ENCODE peak calls at places on chromosome 4, in five cellular contexts. One of them, this sample, is unnamed.
A peak's percentile ranks its signal among the peaks of the same experiment; 100 is the strongest.

GRCh38 chr4:11426003-11426402 is 2.7 kb downstream of the HS3ST1 start:
- DNase-seq in kidney epithelial cell: no peak
- DNase-seq in CD8-positive, alpha-beta memory T cell: no peak
- DNase-seq in SJSA1: no peak
- DNase-seq in GM06990: no peak
- DNase-seq in this sample: no peak

GRCh38 chr4:149993030-149993429 is 85.2 kb upstream of the DCLK2 start:
- DNase-seq in kidney epithelial cell: peak; percentile 16
- DNase-seq in GM06990: no peak
- DNase-seq in CD8-positive, alpha-beta memory T cell: no peak
- DNase-seq in SJSA1: no peak
- DNase-seq in this sample: no peak

GRCh38 chr4:139606600-139607301 is 50.7 kb upstream of the SETD7 start:
- DNase-seq in kidney epithelial cell: no peak
- DNase-seq in GM06990: no peak
- DNase-seq in SJSA1: peak; percentile 65
- DNase-seq in CD8-positive, alpha-beta memory T cell: no peak
- DNase-seq in this sample: no peak

GRCh38 chr4:89558147-89558546 is 250.5 kb upstream of the GPRIN3 start:
- DNase-seq in GM06990: no peak
- DNase-seq in SJSA1: no peak
- DNase-seq in kidney epithelial cell: no peak
- DNase-seq in CD8-positive, alpha-beta memory T cell: no peak
- DNase-seq in this sample: no peak

GRCh38 chr4:17058506-17058905 is 160.1 kb upstream of the LDB2 start:
- DNase-seq in SJSA1: no peak
- DNase-seq in GM06990: no peak
- DNase-seq in kidney epithelial cell: no peak
- DNase-seq in CD8-positive, alpha-beta memory T cell: no peak
- DNase-seq in this sample: no peak

GRCh38 chr4:39621582-39621981 is 17.1 kb downstream of the SMIM14 start:
- DNase-seq in kidney epithelial cell: peak; percentile 56
- DNase-seq in GM06990: no peak
- DNase-seq in SJSA1: peak; percentile 72
- DNase-seq in CD8-positive, alpha-beta memory T cell: no peak
- DNase-seq in this sample: peak; percentile 31

GRCh38 chr4:106717094-106717493 is 319.0 kb downstream of the DKK2 start:
- DNase-seq in SJSA1: no peak
- DNase-seq in CD8-positive, alpha-beta memory T cell: no peak
- DNase-seq in kidney epithelial cell: no peak
- DNase-seq in GM06990: no peak
- DNase-seq in this sample: no peak

GRCh38 chr4:128521156-128521555 is 233.5 kb upstream of the PGRMC2 start:
- DNase-seq in CD8-positive, alpha-beta memory T cell: no peak
- DNase-seq in kidney epithelial cell: no peak
- DNase-seq in GM06990: no peak
- DNase-seq in SJSA1: no peak
- DNase-seq in this sample: no peak

GRCh38 chr4:80065601-80066000 is 7.4 kb downstream of the ANTXR2 start:
- DNase-seq in CD8-positive, alpha-beta memory T cell: no peak
- DNase-seq in GM06990: no peak
- DNase-seq in SJSA1: no peak
- DNase-seq in kidney epithelial cell: no peak
- DNase-seq in this sample: no peak

GRCh38 chr4:52660643-52661042 is 1.5 kb upstream of the USP46 start:
- DNase-seq in GM06990: no peak
- DNase-seq in kidney epithelial cell: no peak
- DNase-seq in CD8-positive, alpha-beta memory T cell: no peak
- DNase-seq in SJSA1: no peak
- DNase-seq in this sample: no peak

GRCh38 chr4:182277402-182277801 is 34.2 kb downstream of the TENM3 start:
- DNase-seq in GM06990: no peak
- DNase-seq in kidney epithelial cell: no peak
- DNase-seq in CD8-positive, alpha-beta memory T cell: no peak
- DNase-seq in SJSA1: peak; percentile 40
- DNase-seq in this sample: no peak

GRCh38 chr4:17667653-17668201 is 53.3 kb downstream of the MED28 start:
- DNase-seq in SJSA1: no peak
- DNase-seq in kidney epithelial cell: no peak
- DNase-seq in CD8-positive, alpha-beta memory T cell: no peak
- DNase-seq in GM06990: no peak
- DNase-seq in this sample: no peak

GRCh38 chr4:122541996-122542395 is 78.9 kb downstream of the IL21 start:
- DNase-seq in GM06990: no peak
- DNase-seq in kidney epithelial cell: no peak
- DNase-seq in CD8-positive, alpha-beta memory T cell: no peak
- DNase-seq in SJSA1: no peak
- DNase-seq in this sample: no peak

GRCh38 chr4:122540827-122541226 is 80.0 kb downstream of the IL21 start:
- DNase-seq in GM06990: no peak
- DNase-seq in SJSA1: no peak
- DNase-seq in kidney epithelial cell: no peak
- DNase-seq in CD8-positive, alpha-beta memory T cell: no peak
- DNase-seq in this sample: no peak

GRCh38 chr4:122542411-122543236 is 78.2 kb downstream of the IL21 start:
- DNase-seq in CD8-positive, alpha-beta memory T cell: no peak
- DNase-seq in kidney epithelial cell: no peak
- DNase-seq in SJSA1: no peak
- DNase-seq in GM06990: peak; percentile 67
- DNase-seq in this sample: no peak

GRCh38 chr4:122537388-122538135 is 81.0 kb upstream of the IL2 start:
- DNase-seq in SJSA1: no peak
- DNase-seq in GM06990: no peak
- DNase-seq in kidney epithelial cell: no peak
- DNase-seq in CD8-positive, alpha-beta memory T cell: no peak
- DNase-seq in this sample: no peak

GRCh38 chr4:122539861-122540465 is 80.9 kb downstream of the IL21 start:
- DNase-seq in kidney epithelial cell: peak; percentile 37
- DNase-seq in SJSA1: no peak
- DNase-seq in GM06990: peak; percentile 51
- DNase-seq in CD8-positive, alpha-beta memory T cell: no peak
- DNase-seq in this sample: no peak
- H3K36me3 ChIP-seq in kidney epithelial cell: no peaks in the 10 kb centered on the region
- H3K36me3 ChIP-seq in SJSA1: no peaks in the 10 kb centered on the region
- H3K36me3 ChIP-seq in GM06990: no peaks in the 10 kb centered on the region
- H3K36me3 ChIP-seq in CD8-positive, alpha-beta memory T cell: no peaks in the 10 kb centered on the region
- H3K36me3 ChIP-seq in this sample: no peaks in the 10 kb centered on the region

GRCh38 chr4:10084651-10085320 is 31.8 kb downstream of the WDR1 start:
- DNase-seq in SJSA1: no peak
- DNase-seq in kidney epithelial cell: no peak
- DNase-seq in GM06990: no peak
- DNase-seq in CD8-positive, alpha-beta memory T cell: no peak
- DNase-seq in this sample: peak; percentile 5
- H3K36me3 ChIP-seq in SJSA1: peaks cover 93% of the 10 kb centered on the region
- H3K36me3 ChIP-seq in kidney epithelial cell: peaks cover 6% of the 10 kb centered on the region
- H3K36me3 ChIP-seq in GM06990: peaks cover 79% of the 10 kb centered on the region
- H3K36me3 ChIP-seq in CD8-positive, alpha-beta memory T cell: peaks cover 95% of the 10 kb centered on the region
- H3K36me3 ChIP-seq in this sample: peaks cover 6% of the 10 kb centered on the region

GRCh38 chr4:7829687-7830580 is 109.7 kb downstream of the AFAP1 start:
- DNase-seq in kidney epithelial cell: no peak
- DNase-seq in SJSA1: no peak
- DNase-seq in GM06990: no peak
- DNase-seq in CD8-positive, alpha-beta memory T cell: no peak
- DNase-seq in this sample: peak; percentile 55

GRCh38 chr4:7828011-7828720 is 111.5 kb downstream of the AFAP1 start:
- DNase-seq in SJSA1: peak; percentile 89
- DNase-seq in CD8-positive, alpha-beta memory T cell: peak; percentile 23
- DNase-seq in GM06990: peak; percentile 25
- DNase-seq in kidney epithelial cell: peak; percentile 95
- DNase-seq in this sample: peak; percentile 62

GRCh38 chr4:7827566-7827965 is 112.1 kb downstream of the AFAP1 start:
- DNase-seq in GM06990: no peak
- DNase-seq in kidney epithelial cell: no peak
- DNase-seq in CD8-positive, alpha-beta memory T cell: no peak
- DNase-seq in SJSA1: no peak
- DNase-seq in this sample: no peak

GRCh38 chr4:7830747-7831146 is 108.9 kb downstream of the AFAP1 start:
- DNase-seq in GM06990: no peak
- DNase-seq in CD8-positive, alpha-beta memory T cell: no peak
- DNase-seq in SJSA1: no peak
- DNase-seq in kidney epithelial cell: no peak
- DNase-seq in this sample: no peak

GRCh38 chr4:7828926-7829325 is 110.7 kb downstream of the AFAP1 start:
- DNase-seq in CD8-positive, alpha-beta memory T cell: no peak
- DNase-seq in SJSA1: peak; percentile 35
- DNase-seq in kidney epithelial cell: no peak
- DNase-seq in GM06990: no peak
- DNase-seq in this sample: no peak
- H3K36me3 ChIP-seq in CD8-positive, alpha-beta memory T cell: no peaks in the 10 kb centered on the region
- H3K36me3 ChIP-seq in SJSA1: peaks cover 54% of the 10 kb centered on the region
- H3K36me3 ChIP-seq in kidney epithelial cell: peaks cover 1% of the 10 kb centered on the region
- H3K36me3 ChIP-seq in GM06990: no peaks in the 10 kb centered on the region
- H3K36me3 ChIP-seq in this sample: no peaks in the 10 kb centered on the region

GRCh38 chr4:82913305-82913704 is 12.8 kb downstream of the THAP9 start:
- DNase-seq in CD8-positive, alpha-beta memory T cell: no peak
- DNase-seq in SJSA1: no peak
- DNase-seq in kidney epithelial cell: no peak
- DNase-seq in GM06990: no peak
- DNase-seq in this sample: no peak
- H3K36me3 ChIP-seq in CD8-positive, alpha-beta memory T cell: no peaks in the 10 kb centered on the region
- H3K36me3 ChIP-seq in SJSA1: peaks cover 6% of the 10 kb centered on the region
- H3K36me3 ChIP-seq in kidney epithelial cell: no peaks in the 10 kb centered on the region
- H3K36me3 ChIP-seq in GM06990: peaks cover 1% of the 10 kb centered on the region
- H3K36me3 ChIP-seq in this sample: peaks cover 4% of the 10 kb centered on the region

GRCh38 chr4:110130578-110131358 is 67.6 kb downstream of the ELOVL6 start:
- DNase-seq in GM06990: no peak
- DNase-seq in SJSA1: no peak
- DNase-seq in kidney epithelial cell: no peak
- DNase-seq in CD8-positive, alpha-beta memory T cell: no peak
- DNase-seq in this sample: no peak
- H3K36me3 ChIP-seq in GM06990: no peaks in the 10 kb centered on the region
- H3K36me3 ChIP-seq in SJSA1: peaks cover 4% of the 10 kb centered on the region
- H3K36me3 ChIP-seq in kidney epithelial cell: no peaks in the 10 kb centered on the region
- H3K36me3 ChIP-seq in CD8-positive, alpha-beta memory T cell: no peaks in the 10 kb centered on the region
- H3K36me3 ChIP-seq in this sample: no peaks in the 10 kb centered on the region

GRCh38 chr4:184689681-184690080 is 40.1 kb downstream of the PRIMPOL start:
- DNase-seq in kidney epithelial cell: no peak
- DNase-seq in CD8-positive, alpha-beta memory T cell: no peak
- DNase-seq in SJSA1: no peak
- DNase-seq in GM06990: no peak
- DNase-seq in this sample: no peak

GRCh38 chr4:184688447-184688846 is 38.9 kb downstream of the PRIMPOL start:
- DNase-seq in kidney epithelial cell: peak; percentile 83
- DNase-seq in GM06990: no peak
- DNase-seq in CD8-positive, alpha-beta memory T cell: no peak
- DNase-seq in SJSA1: peak; percentile 31
- DNase-seq in this sample: no peak

GRCh38 chr4:184694412-184694956 is 39.4 kb downstream of the CENPU start:
- DNase-seq in GM06990: no peak
- DNase-seq in kidney epithelial cell: no peak
- DNase-seq in SJSA1: no peak
- DNase-seq in CD8-positive, alpha-beta memory T cell: no peak
- DNase-seq in this sample: no peak

GRCh38 chr4:184695178-184695896 is 38.6 kb downstream of the CENPU start:
- DNase-seq in SJSA1: no peak
- DNase-seq in GM06990: no peak
- DNase-seq in CD8-positive, alpha-beta memory T cell: no peak
- DNase-seq in kidney epithelial cell: no peak
- DNase-seq in this sample: no peak

DNA sequence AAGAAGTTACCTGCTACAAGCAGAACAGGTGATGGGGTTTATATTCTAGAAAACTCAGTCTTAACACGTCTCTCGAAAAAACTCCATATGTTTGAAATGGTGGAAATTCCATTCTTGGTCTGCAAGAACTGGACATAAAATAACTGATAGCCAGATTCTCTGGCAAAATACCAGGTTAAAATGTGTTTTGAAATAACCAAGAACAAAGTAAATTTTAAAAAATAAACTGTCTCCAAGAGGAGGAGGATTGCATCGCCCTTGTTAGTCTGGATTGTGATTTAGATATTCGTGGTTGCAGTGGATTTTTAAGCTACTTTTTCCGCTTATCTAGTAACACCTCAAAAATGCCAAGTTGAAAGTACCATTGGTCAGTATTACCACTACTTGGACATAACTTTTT is 40.8 kb downstream of the CENPU start:
- DNase-seq in CD8-positive, alpha-beta memory T cell: no peak
- DNase-seq in kidney epithelial cell: no peak
- DNase-seq in GM06990: no peak
- DNase-seq in SJSA1: no peak
- DNase-seq in this sample: no peak
- H3K36me3 ChIP-seq in CD8-positive, alpha-beta memory T cell: no peaks in the 10 kb centered on the region
- H3K36me3 ChIP-seq in kidney epithelial cell: no peaks in the 10 kb centered on the region
- H3K36me3 ChIP-seq in GM06990: no peaks in the 10 kb centered on the region
- H3K36me3 ChIP-seq in SJSA1: peaks cover 55% of the 10 kb centered on the region
- H3K36me3 ChIP-seq in this sample: peaks cover 9% of the 10 kb centered on the region

GRCh38 chr4:189198624-189199023 is 742.0 kb upstream of the FRG1 start:
- DNase-seq in GM06990: no peak
- DNase-seq in SJSA1: no peak
- DNase-seq in CD8-positive, alpha-beta memory T cell: no peak
- DNase-seq in kidney epithelial cell: no peak
- DNase-seq in this sample: no peak

GRCh38 chr4:189200346-189200745 is 740.3 kb upstream of the FRG1 start:
- DNase-seq in kidney epithelial cell: no peak
- DNase-seq in GM06990: no peak
- DNase-seq in SJSA1: no peak
- DNase-seq in CD8-positive, alpha-beta memory T cell: no peak
- DNase-seq in this sample: no peak

GRCh38 chr4:189204616-189205015 is 736.1 kb upstream of the FRG1 start:
- DNase-seq in CD8-positive, alpha-beta memory T cell: no peak
- DNase-seq in kidney epithelial cell: no peak
- DNase-seq in GM06990: no peak
- DNase-seq in SJSA1: no peak
- DNase-seq in this sample: no peak

GRCh38 chr4:189202869-189203271 is 737.8 kb upstream of the FRG1 start:
- DNase-seq in SJSA1: peak; percentile 20
- DNase-seq in CD8-positive, alpha-beta memory T cell: no peak
- DNase-seq in GM06990: no peak
- DNase-seq in kidney epithelial cell: no peak
- DNase-seq in this sample: no peak

DNA sequence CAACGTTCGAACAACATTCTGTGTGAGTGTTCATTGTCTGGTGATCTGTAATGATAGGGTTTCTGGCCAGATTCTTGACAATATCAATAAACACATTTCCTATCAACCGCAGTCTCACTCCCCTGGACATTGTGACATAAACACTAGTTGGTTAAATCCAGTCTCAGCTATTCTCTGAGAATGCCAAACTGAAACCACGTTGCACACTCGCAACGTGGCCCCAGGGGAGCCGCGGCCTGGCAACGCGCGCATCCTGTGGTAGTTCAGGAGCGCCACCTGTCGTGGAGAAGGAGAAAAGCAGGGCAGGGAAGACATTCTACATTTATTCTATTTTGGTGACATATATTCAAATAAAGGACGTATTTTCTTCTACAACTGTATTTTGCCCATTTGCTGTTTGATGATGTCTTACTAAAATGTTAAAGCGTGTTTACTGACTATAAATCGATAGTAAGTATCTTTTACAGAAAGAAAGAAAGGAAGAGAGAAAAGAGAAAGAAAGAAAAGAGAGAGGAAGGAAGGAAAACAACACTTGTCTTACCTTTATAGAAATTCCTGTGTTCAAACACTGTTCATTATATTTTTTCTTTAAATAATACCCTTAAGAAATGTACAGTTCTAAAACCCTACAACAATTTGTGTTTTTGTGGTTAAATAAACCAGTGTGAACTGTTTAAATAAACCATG is 738.3 kb upstream of the FRG1 start:
- DNase-seq in SJSA1: peak; percentile 36
- DNase-seq in GM06990: peak; percentile 5
- DNase-seq in CD8-positive, alpha-beta memory T cell: peak; percentile 6
- DNase-seq in kidney epithelial cell: no peak
- DNase-seq in this sample: peak; percentile 24
- H3K36me3 ChIP-seq in SJSA1: no peaks in the 10 kb centered on the region
- H3K36me3 ChIP-seq in GM06990: no peaks in the 10 kb centered on the region
- H3K36me3 ChIP-seq in CD8-positive, alpha-beta memory T cell: no peaks in the 10 kb centered on the region
- H3K36me3 ChIP-seq in kidney epithelial cell: no peaks in the 10 kb centered on the region
- H3K36me3 ChIP-seq in this sample: no peaks in the 10 kb centered on the region

GRCh38 chr4:7024336-7024890 is 18.8 kb upstream of the TADA2B start:
- DNase-seq in kidney epithelial cell: no peak
- DNase-seq in GM06990: no peak
- DNase-seq in SJSA1: no peak
- DNase-seq in CD8-positive, alpha-beta memory T cell: no peak
- DNase-seq in this sample: no peak
- H3K36me3 ChIP-seq in kidney epithelial cell: peaks cover 2% of the 10 kb centered on the region
- H3K36me3 ChIP-seq in GM06990: peaks cover 20% of the 10 kb centered on the region
- H3K36me3 ChIP-seq in SJSA1: peaks cover 3% of the 10 kb centered on the region
- H3K36me3 ChIP-seq in CD8-positive, alpha-beta memory T cell: peaks cover 12% of the 10 kb centered on the region
- H3K36me3 ChIP-seq in this sample: peaks cover 30% of the 10 kb centered on the region